ENCODE peak calls at places on chromosomes 3 and 15, in four cellular contexts. U is thoracic aorta, L is foreskin fibroblast, V is fibroblast of pulmonary artery. H is an unnamed sample.

GRCh38 chr3:35663471-35663870 is 24.1 kb downstream of the ARPP21 start:
- DNase-seq in U (no peak), L (no peak), V (no peak), H (peak)

GRCh38 chr3:63343674-63344073 is 65.6 kb downstream of the SYNPR start:
- DNase-seq in U (peak), L (peak), V (peak), H (peak)

GRCh38 chr15:91224750-91225380 is 124.8 kb downstream of the SV2B start:
- DNase-seq in U (no peak), L (peak), V (peak), H (peak)

GRCh38 chr15:65101418-65101890 is 13.5 kb downstream of the UBAP1L start:
- DNase-seq in U (no peak), L (peak), V (peak), H (peak)

GRCh38 chr3:116111765-116112164 is 333.5 kb downstream of the LSAMP start:
- DNase-seq in U (no peak), L (peak), V (no peak), H (no peak)

GRCh38 chr15:71786673-71787072 is 23.7 kb upstream of the NR2E3 start:
- DNase-seq in U (no peak), L (no peak), V (no peak), H (no peak)

GRCh38 chr3:38907426-38907825 is 91.4 kb upstream of the SCN10A start:
- DNase-seq in U (no peak), L (peak), V (no peak), H (peak)

GRCh38 chr3:51343918-51344687 is 41.0 kb upstream of the MANF start:
- DNase-seq in U (no peak), L (peak), V (peak), H (peak)

GRCh38 chr3:40255532-40255931 is 54.0 kb upstream of the EIF1B start:
- DNase-seq in U (no peak), L (no peak), V (no peak), H (no peak)

DNA sequence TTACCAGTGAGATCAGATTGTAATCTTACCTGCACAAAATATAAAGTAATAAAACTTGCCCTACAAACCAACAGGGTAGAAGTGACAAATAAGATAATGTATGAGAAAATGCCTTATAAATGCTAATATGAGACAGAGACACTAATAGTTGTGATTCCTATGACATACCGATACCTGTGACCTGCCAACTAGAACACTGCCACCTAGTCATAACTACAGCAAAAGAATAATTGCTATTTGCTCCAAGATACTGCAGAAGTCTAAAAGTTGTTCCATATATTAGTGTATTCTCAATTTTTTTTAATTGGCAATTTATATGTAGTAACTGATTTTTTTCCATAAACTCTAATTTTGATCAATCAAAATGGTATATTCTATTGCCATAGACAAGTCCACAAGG is 25.3 kb upstream of the GP5 start:
- DNase-seq in U (no peak), L (no peak), V (no peak), H (no peak)
- TF ChIP-seq CTCF in U (no peak), L (no peak), V (no peak), H (no peak)

GRCh38 chr3:97658670-97659285 is 105.8 kb upstream of the ARL6 start:
- DNase-seq in U (no peak), L (no peak), V (peak), H (peak)
- TF ChIP-seq CTCF in U (peak), L (peak), V (peak), H (peak)

GRCh38 chr3:131547585-131547984 is 44.8 kb upstream of the MRPL3 start:
- DNase-seq in U (no peak), L (no peak), V (no peak), H (no peak)

GRCh38 chr3:131553495-131554247 is 50.9 kb upstream of the MRPL3 start:
- DNase-seq in U (no peak), L (no peak), V (no peak), H (no peak)

GRCh38 chr3:131550562-131551188 is 47.9 kb upstream of the MRPL3 start:
- DNase-seq in U (no peak), L (no peak), V (no peak), H (no peak)

GRCh38 chr3:131551761-131552160 is 49.0 kb upstream of the MRPL3 start:
- DNase-seq in U (no peak), L (no peak), V (peak), H (no peak)

DNA sequence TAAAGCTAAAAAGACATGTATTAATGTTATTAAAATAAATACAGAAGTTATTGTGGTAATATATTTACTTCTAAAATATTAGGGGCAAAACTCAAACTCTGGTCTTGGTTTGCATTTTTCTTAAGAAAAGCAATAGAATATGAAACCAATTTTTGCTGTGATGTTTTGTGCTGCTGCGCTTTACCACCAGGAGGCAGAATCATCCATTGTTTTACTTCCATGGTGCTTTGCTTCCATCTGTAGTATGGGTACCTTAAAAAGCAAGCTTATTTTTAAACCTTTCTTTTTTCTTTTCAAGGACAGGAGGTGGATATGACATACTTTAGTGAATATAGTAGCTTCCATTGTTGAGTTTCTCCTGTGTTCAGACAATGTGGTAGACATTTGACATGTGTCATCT is 46.6 kb upstream of the MRPL3 start:
- DNase-seq in U (no peak), L (no peak), V (peak), H (peak)
- TF ChIP-seq CTCF in U (no peak), L (peak), V (peak), H (peak)

GRCh38 chr15:42156266-42156922 is at the start of gene PLA2G4F:
- DNase-seq in U (no peak), L (no peak), V (no peak), H (no peak)
- TF ChIP-seq CTCF in U (no peak), L (no peak), V (no peak), H (no peak)

DNA sequence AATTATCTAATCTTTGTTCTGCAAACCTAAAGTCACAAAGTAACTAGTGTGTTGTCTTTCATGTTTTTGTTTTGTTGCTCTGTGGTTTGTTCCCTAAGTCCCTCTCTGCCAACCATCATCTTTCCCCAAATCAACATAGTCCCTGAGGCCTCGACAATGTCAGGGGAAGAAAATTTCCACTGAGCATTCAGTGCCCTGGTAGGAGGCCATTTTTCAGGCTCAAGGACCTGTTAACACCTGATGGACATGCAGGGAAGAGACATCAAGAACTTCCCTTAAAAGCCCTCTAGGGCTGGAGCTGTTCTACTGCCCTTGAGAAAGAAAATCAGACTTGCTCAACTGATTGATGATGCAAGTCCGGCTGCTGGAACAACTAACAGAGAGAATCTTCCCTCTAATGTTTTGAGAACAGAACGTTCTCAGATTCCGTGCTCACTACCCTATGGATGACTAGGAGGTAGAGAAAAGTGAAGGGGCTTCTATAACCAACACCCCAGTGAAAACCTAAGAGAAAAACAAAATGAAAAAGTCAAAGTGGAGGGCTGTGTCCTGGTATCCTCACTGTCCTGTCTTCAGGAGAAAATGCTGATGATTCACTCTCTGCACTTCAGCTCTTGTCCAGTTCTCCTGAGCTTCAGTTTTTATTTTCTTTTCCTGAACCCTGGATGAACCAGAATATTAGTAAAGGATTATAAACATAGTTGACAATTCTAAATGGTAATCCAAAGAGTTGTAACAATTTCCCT is 373.1 kb downstream of the FOXP1 start:
- DNase-seq in U (no peak), L (peak), V (peak), H (peak)
- TF ChIP-seq CTCF in U (peak), L (no peak), V (peak), H (peak)

DNA sequence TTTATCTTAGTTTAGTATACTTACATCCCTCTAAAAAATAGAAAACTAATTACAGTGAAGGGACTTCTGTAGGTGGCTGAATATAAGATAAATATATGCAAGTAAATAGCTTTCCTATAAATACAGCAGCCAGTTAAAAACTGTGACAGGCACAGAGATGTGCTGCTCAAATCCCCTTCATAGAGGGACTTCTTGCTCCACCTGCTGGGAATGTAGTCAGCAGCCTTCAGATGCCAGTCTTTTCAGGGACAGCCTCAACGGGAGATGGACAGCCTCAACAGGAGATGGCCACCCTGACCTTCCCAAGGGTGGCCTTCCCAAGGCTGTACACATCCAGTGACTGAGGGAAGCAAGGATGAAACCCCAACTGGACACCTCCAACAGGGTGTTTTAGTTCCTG is 15.7 kb upstream of the PRR23E start:
- DNase-seq in U (no peak), L (no peak), V (peak), H (peak)
- TF ChIP-seq CTCF in U (no peak), L (no peak), V (no peak), H (peak)

H was measured in fibroblast of mammary gland.